ENCODE peak calls at places on chromosomes 7 and 10, in ten cellular contexts. X is OCI-LY7, T is colonic mucosa, R is bronchial epithelial cell, N is AG04450, S is HFF-Myc, D is lung, Q is adrenal gland, B is Panc1, K is AG04449. F is an unnamed sample.

GRCh38 chr7:48728799-48729198 is 195.5 kb upstream of the CDC14C start:
- DNase-seq in S (no peak), K (no peak), R (no peak), N (no peak), B (no peak), T (no peak), Q (no peak), X (no peak), D (no peak), F (no peak)

GRCh38 chr7:47435889-47436312 is 146.0 kb downstream of the TNS3 start:
- DNase-seq in N (peak), B (peak), K (peak), R (peak), Q (peak), X (peak), D (peak), T (peak), S (peak), F (no peak)

GRCh38 chr7:98864726-98865420 is 4.9 kb downstream of the TMEM130 start:
- DNase-seq in S (no peak), T (no peak), K (no peak), R (no peak), B (no peak), N (no peak), X (no peak), Q (no peak), D (no peak), F (no peak)

GRCh38 chr7:137923380-137923779 is 76.6 kb upstream of the DGKI start:
- DNase-seq in B (peak), T (no peak), D (no peak), K (peak), Q (no peak), R (peak), N (no peak), S (no peak), X (no peak), F (no peak)

GRCh38 chr10:85702768-85703167 is 663.8 kb downstream of the GRID1 start:
- DNase-seq in N (no peak), R (no peak), K (no peak), S (no peak), D (no peak), B (no peak), X (no peak), T (no peak), Q (no peak), F (no peak)

GRCh38 chr10:79137826-79138225 is 69.1 kb downstream of the ZMIZ1 start:
- DNase-seq in N (no peak), K (no peak), B (no peak), T (no peak), X (peak), D (no peak), S (no peak), Q (no peak), R (no peak), F (no peak)

GRCh38 chr7:20385121-20385520 is 54.4 kb downstream of the ITGB8 start:
- DNase-seq in N (peak), X (no peak), R (peak), K (peak), Q (no peak), T (no peak), D (no peak), B (no peak), S (no peak), F (peak)

GRCh38 chr7:134948736-134949135 is 37.6 kb upstream of the AGBL3 start:
- DNase-seq in K (no peak), X (no peak), N (no peak), R (peak), S (no peak), T (no peak), D (no peak), B (no peak), Q (no peak), F (no peak)

GRCh38 chr7:29189743-29190201 is 4.8 kb upstream of the CHN2 start:
- DNase-seq in S (no peak), K (no peak), R (peak), B (peak), X (peak), D (peak), N (no peak), T (peak), Q (peak), F (no peak)

GRCh38 chr10:105150486-105150885 is 509.4 kb downstream of the SORCS3 start:
- DNase-seq in T (no peak), B (no peak), S (no peak), D (no peak), N (no peak), R (peak), Q (no peak), K (peak), X (no peak), F (no peak)

GRCh38 chr10:34033067-34033466 is 698.6 kb upstream of the NRP1 start:
- DNase-seq in D (no peak), R (peak), K (no peak), B (no peak), X (no peak), S (no peak), N (no peak), Q (no peak), T (no peak), F (no peak)

GRCh38 chr10:100859204-100859763 is 53.5 kb upstream of the SLF2 start:
- DNase-seq in R (no peak), K (no peak), X (no peak), N (no peak), S (no peak), B (no peak), Q (no peak), T (no peak), D (no peak), F (no peak)

GRCh38 chr7:34371922-34372321 is 286.1 kb upstream of the NPSR1 start:
- DNase-seq in T (no peak), Q (no peak), K (no peak), N (no peak), B (no peak), D (no peak), S (no peak), X (no peak), R (no peak), F (no peak)

GRCh38 chr7:91784469-91784868 is 96.0 kb downstream of the MTERF1 start:
- DNase-seq in T (no peak), K (peak), Q (no peak), B (no peak), R (peak), S (peak), N (peak), X (peak), D (no peak), F (no peak)

GRCh38 chr10:76632158-76633051 is 1005.2 kb downstream of the KCNMA1 start:
- DNase-seq in D (no peak), Q (no peak), T (peak), S (no peak), K (no peak), R (peak), B (no peak), X (peak), N (no peak), F (no peak)

GRCh38 chr7:418636-419280 is 100.9 kb downstream of the PDGFA start:
- DNase-seq in D (no peak), R (no peak), B (no peak), Q (no peak), S (no peak), N (no peak), K (no peak), X (no peak), T (no peak), F (no peak)

GRCh38 chr7:108211382-108212201 is 81.4 kb upstream of the LAMB4 start:
- DNase-seq in T (no peak), R (peak), D (no peak), X (no peak), K (no peak), N (no peak), B (no peak), Q (peak), S (peak), F (peak)

GRCh38 chr7:121504478-121504877 is 108.4 kb upstream of the FAM3C start:
- DNase-seq in T (no peak), R (peak), D (no peak), S (peak), Q (peak), B (no peak), X (no peak), K (peak), N (peak), F (peak)

GRCh38 chr10:131865223-131865917 is 35.4 kb upstream of the PPP2R2D start:
- DNase-seq in Q (no peak), R (no peak), T (no peak), N (no peak), B (no peak), S (no peak), X (no peak), K (no peak), D (no peak), F (no peak)

GRCh38 chr10:27746364-27747095 is 911 bp upstream of the MKX start:
- DNase-seq in N (no peak), R (no peak), K (no peak), X (no peak), D (no peak), S (no peak), Q (no peak), T (no peak), B (no peak), F (no peak)

GRCh38 chr7:157816526-157817250 is 479.9 kb downstream of the DNAJB6 start:
- DNase-seq in K (no peak), S (no peak), D (no peak), N (no peak), Q (no peak), R (no peak), B (no peak), X (no peak), T (no peak), F (no peak)

GRCh38 chr7:55019329-55019690 is 493 bp downstream of the EGFR start:
- DNase-seq in X (no peak), Q (peak), D (no peak), K (no peak), B (no peak), N (no peak), S (no peak), T (peak), R (no peak), F (no peak)

GRCh38 chr7:61111-61510 is 131.3 kb upstream of the FAM20C start:
- DNase-seq in S (no peak), X (no peak), K (no peak), D (no peak), R (no peak), Q (peak), T (no peak), B (no peak), N (no peak), F (no peak)

GRCh38 chr7:81110673-81111072 is 191.8 kb upstream of the SEMA3C start:
- DNase-seq in X (no peak), N (no peak), T (no peak), Q (no peak), S (no peak), D (no peak), B (no peak), K (no peak), R (peak), F (no peak)

GRCh38 chr10:116554628-116555027 is 8.9 kb downstream of the PNLIP start:
- DNase-seq in R (no peak), D (no peak), S (no peak), T (no peak), X (no peak), B (no peak), N (no peak), K (no peak), Q (no peak), F (no peak)

GRCh38 chr10:128047991-128048826 is 78.0 kb downstream of the MKI67 start:
- DNase-seq in B (no peak), N (no peak), R (peak), T (peak), Q (no peak), K (no peak), X (peak), D (no peak), S (no peak), F (no peak)

GRCh38 chr10:98664329-98665042 is 217.8 kb upstream of the HPS1 start:
- DNase-seq in K (no peak), Q (no peak), X (peak), S (peak), B (peak), R (peak), N (no peak), T (peak), D (no peak), F (no peak)

GRCh38 chr10:42983595-42983990 is 93.3 kb upstream of the RET start:
- DNase-seq in B (no peak), T (peak), X (no peak), N (no peak), Q (no peak), D (no peak), K (no peak), S (no peak), R (no peak), F (no peak)

GRCh38 chr10:46026106-46026505 is 4.3 kb downstream of the NCOA4 start:
- DNase-seq in R (no peak), B (no peak), T (no peak), K (no peak), Q (no peak), S (no peak), D (no peak), X (no peak), N (no peak), F (no peak)

GRCh38 chr10:32244421-32245207 is 102.3 kb downstream of the EPC1 start:
- DNase-seq in K (no peak), Q (no peak), D (no peak), T (no peak), B (no peak), N (no peak), X (no peak), S (no peak), R (no peak), F (no peak)

GRCh38 chr10:94602729-94603515 is 57.3 kb downstream of the HELLS start:
- DNase-seq in B (no peak), Q (no peak), X (no peak), S (no peak), T (no peak), K (no peak), R (no peak), D (no peak), N (no peak), F (no peak)

GRCh38 chr10:62594093-62594520 is 210.4 kb upstream of the ADO start:
- DNase-seq in R (peak), S (no peak), N (no peak), D (peak), B (peak), K (no peak), T (peak), Q (peak), X (peak), F (no peak)

GRCh38 chr10:55410415-55410885 is 609.4 kb upstream of the PCDH15 start:
- DNase-seq in R (no peak), N (no peak), S (no peak), B (no peak), T (peak), K (no peak), X (no peak), Q (peak), D (no peak), F (no peak)

GRCh38 chr10:101693701-101694055 is 1.3 kb downstream of the FBXW4 start:
- DNase-seq in T (peak), Q (peak), S (no peak), N (no peak), X (peak), R (peak), K (no peak), B (no peak), D (no peak), F (no peak)

GRCh38 chr7:155215576-155216325 is 81.9 kb upstream of the INSIG1 start:
- DNase-seq in T (no peak), S (no peak), D (no peak), B (no peak), N (no peak), K (no peak), X (no peak), Q (no peak), R (no peak), F (no peak)

GRCh38 chr7:155212301-155213015 is 85.2 kb upstream of the INSIG1 start:
- DNase-seq in R (no peak), T (no peak), D (no peak), K (no peak), B (no peak), X (no peak), Q (no peak), S (no peak), N (no peak), F (no peak)

GRCh38 chr7:155213385-155213784 is 84.3 kb upstream of the INSIG1 start:
- DNase-seq in K (no peak), Q (no peak), D (no peak), T (no peak), X (no peak), B (no peak), R (peak), S (no peak), N (no peak), F (no peak)

GRCh38 chr7:155213955-155214327 is 83.7 kb upstream of the INSIG1 start:
- DNase-seq in Q (no peak), B (no peak), X (no peak), S (no peak), D (no peak), N (no peak), K (no peak), R (no peak), T (no peak), F (no peak)

GRCh38 chr7:155214328-155214986 is 83.2 kb upstream of the INSIG1 start:
- DNase-seq in T (no peak), S (no peak), Q (no peak), D (no peak), B (no peak), K (no peak), X (no peak), R (peak), N (no peak), F (no peak)
- H3K4me3 ChIP-seq in T (no peak), S (peak), Q (no peak), D (no peak), B (no peak), K (peak), X (no peak), R (peak), N (peak), F (peak)

DNA sequence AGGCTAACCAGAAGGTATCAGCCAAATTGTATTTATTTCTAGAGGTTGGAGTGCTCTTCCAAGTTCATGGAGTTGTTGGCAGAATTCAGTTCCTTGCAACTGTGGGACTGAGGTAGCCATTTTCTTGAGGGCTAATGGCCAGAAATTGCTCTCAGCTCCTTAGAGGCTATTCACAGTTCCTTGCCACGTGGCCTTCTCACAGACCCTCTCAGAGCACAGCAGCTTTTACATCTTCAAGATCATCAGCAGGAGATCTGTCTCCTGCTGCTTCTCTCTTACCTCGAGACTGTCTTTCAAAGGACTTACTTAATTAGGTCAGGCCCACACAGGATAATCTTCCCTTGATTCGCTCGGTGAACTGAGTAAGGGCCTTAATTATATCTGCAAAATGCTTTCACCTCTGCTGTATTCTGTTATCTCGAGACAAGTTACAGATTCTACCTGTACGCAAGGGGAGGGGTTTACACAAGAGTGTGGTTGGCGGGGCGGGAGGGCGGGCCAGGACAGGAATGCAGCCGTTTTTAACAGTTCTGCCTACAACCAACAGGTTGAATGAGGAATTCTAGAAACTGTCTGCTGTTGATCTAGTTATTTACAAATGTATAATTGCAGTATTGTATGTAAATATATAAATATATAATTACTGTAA is 15.0 kb downstream of the MIOS start:
- DNase-seq in K (no peak), N (no peak), S (no peak), T (no peak), X (no peak), Q (no peak), D (no peak), R (no peak), B (no peak), F (no peak)
- H3K4me3 ChIP-seq in K (no peak), N (no peak), S (no peak), T (no peak), X (no peak), Q (no peak), D (no peak), R (no peak), B (no peak), F (no peak)

GRCh38 chr7:130946110-130946509 is 212.1 kb upstream of the KLF14 start:
- DNase-seq in S (no peak), N (no peak), B (no peak), K (no peak), R (no peak), Q (no peak), X (no peak), T (no peak), D (no peak), F (no peak)

GRCh38 chr7:130943336-130943901 is 209.4 kb upstream of the KLF14 start:
- DNase-seq in S (no peak), R (peak), X (peak), K (peak), D (no peak), B (peak), T (no peak), N (peak), Q (no peak), F (no peak)

GRCh38 chr7:130943981-130944380 is 210.0 kb upstream of the KLF14 start:
- DNase-seq in S (no peak), K (no peak), B (no peak), Q (no peak), D (no peak), N (no peak), X (no peak), T (no peak), R (peak), F (no peak)

GRCh38 chr7:130945411-130945811 is 211.4 kb upstream of the KLF14 start:
- DNase-seq in T (no peak), Q (no peak), R (peak), N (no peak), X (no peak), K (no peak), B (no peak), D (no peak), S (no peak), F (no peak)

DNA sequence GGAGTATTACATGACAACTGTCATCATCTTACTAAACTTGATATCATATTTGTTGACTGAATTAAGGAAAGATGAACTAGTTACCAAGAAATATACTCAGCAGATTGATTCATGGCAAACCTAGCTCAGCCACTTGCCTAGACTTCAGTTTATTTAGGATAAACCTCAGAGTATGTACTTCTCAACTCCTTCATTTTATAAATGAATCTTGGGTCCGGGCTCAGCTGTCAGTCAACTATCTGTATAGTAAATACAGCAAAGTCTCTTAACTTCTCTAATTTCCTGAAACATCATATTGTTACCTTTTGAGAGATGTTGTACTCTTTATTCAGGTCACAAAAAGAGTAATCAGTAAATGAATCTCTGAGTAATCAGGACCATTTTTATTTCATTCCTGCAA is 211.0 kb upstream of the KLF14 start:
- DNase-seq in R (no peak), D (no peak), K (no peak), S (no peak), Q (no peak), T (no peak), B (no peak), N (no peak), X (no peak), F (no peak)
- H3K4me3 ChIP-seq in R (no peak), D (no peak), K (no peak), S (no peak), Q (no peak), T (no peak), B (no peak), N (no peak), X (no peak), F (no peak)

GRCh38 chr7:127886248-127886647 is 145.0 kb downstream of the LRRC4 start:
- DNase-seq in R (no peak), Q (no peak), K (no peak), X (no peak), D (no peak), T (no peak), B (no peak), N (no peak), S (no peak), F (no peak)
- H3K4me3 ChIP-seq in R (no peak), Q (no peak), K (no peak), X (no peak), D (no peak), T (no peak), B (no peak), N (no peak), S (no peak), F (no peak)

DNA sequence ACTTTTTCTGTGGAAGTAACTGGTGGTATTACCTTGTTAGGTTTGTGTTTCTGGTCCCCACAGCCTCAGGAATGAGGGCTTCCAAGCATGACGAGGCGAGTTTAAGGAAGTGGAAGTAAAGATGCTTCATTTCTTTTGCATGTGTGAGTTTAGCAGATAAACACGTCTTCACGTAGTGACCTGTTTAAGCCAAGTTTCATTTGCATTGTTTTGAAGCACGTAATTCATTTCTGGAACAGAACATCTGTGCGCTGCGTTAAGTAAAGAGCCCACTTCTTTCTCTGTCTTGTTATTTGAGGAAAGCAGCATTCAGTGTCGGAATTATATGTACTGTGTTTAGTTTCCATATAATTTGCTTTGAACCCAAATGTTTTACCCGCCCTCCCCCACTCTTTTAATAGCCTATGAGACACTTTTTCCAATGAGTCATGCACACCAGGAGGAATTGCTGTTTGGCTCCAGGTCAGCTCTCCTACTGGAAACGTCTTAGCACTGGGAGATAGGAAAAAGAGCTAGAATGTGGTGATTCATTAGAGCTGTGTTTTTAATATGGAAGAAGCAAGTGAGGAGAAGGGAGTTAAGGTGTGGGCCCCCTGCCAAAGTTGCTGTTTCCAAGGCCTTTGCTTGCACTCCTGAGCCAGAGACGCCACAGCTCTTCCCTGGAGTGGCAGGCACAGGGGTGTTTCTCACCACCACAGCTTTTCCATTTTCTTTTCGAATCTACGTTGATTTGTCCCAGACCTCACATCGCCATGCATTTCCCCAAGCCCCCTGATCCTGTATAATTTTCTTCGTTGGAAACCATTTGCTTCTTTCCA is 36.8 kb downstream of the BTBD16 start:
- DNase-seq in K (peak), D (peak), S (peak), N (peak), T (peak), Q (peak), R (peak), B (peak), X (peak), F (peak)
- H3K4me3 ChIP-seq in K (peak), D (no peak), S (peak), N (peak), T (no peak), Q (no peak), R (peak), B (peak), X (peak), F (peak)

F was measured in epithelial cell of proximal tubule.